ENCODE peak calls at places on chromosomes 2 and 18, in eight cellular contexts. Y, R, M, N, G, T, V and K are unnamed samples. For H3K4me1, the result is how much of the 10 kb centered on the place peaks cover.

GRCh38 chr18:46471809-46472498 is 185.1 kb downstream of the LOXHD1 start:
- DNase-seq in N (no peak), T (no peak), R (no peak), Y (no peak), V (no peak), M (no peak), G (no peak), K (no peak)

GRCh38 chr2:11203480-11203879 is 48.2 kb downstream of the SLC66A3 start:
- DNase-seq in R (no peak), M (no peak), V (no peak), N (peak), Y (no peak), G (no peak), T (no peak), K (no peak)

GRCh38 chr2:667332-668000 is 9.7 kb downstream of the TMEM18 start:
- DNase-seq in G (no peak), N (peak), Y (peak), M (no peak), T (no peak), V (no peak), R (no peak), K (no peak)

GRCh38 chr18:3782901-3783300 is 332.9 kb downstream of the TGIF1 start:
- DNase-seq in Y (no peak), T (no peak), V (no peak), N (peak), R (no peak), G (no peak), M (no peak), K (no peak)

GRCh38 chr18:32930695-32931301 is 158.0 kb upstream of the KLHL14 start:
- DNase-seq in R (no peak), V (no peak), T (no peak), M (no peak), N (peak), G (no peak), Y (peak), K (no peak)

GRCh38 chr2:68203587-68203986 is 45.9 kb downstream of the PNO1 start:
- DNase-seq in Y (no peak), T (no peak), G (no peak), N (no peak), R (no peak), M (no peak), V (no peak), K (no peak)

GRCh38 chr2:181198188-181198864 is 217.9 kb downstream of the UBE2E3 start:
- DNase-seq in R (no peak), N (no peak), Y (no peak), G (no peak), T (no peak), M (no peak), V (no peak), K (no peak)

GRCh38 chr2:75276093-75277055 is 77.1 kb upstream of the TACR1 start:
- DNase-seq in Y (no peak), M (no peak), T (no peak), R (no peak), V (no peak), N (peak), G (no peak), K (no peak)

GRCh38 chr2:133788391-133788790 is 220.1 kb upstream of the NCKAP5 start:
- DNase-seq in V (no peak), G (no peak), R (no peak), N (peak), T (no peak), M (no peak), Y (no peak), K (no peak)

GRCh38 chr2:70861774-70862644 is 26.4 kb upstream of the CD207 start:
- DNase-seq in T (no peak), R (peak), V (peak), Y (peak), G (peak), N (peak), M (peak), K (peak)

GRCh38 chr2:112834379-112835014 is 2.1 kb downstream of the IL1B start:
- DNase-seq in Y (no peak), R (peak), T (no peak), M (no peak), N (no peak), G (peak), V (no peak), K (no peak)

GRCh38 chr2:45168731-45169338 is 159.6 kb upstream of the SIX2 start:
- DNase-seq in R (peak), N (no peak), M (no peak), G (no peak), V (no peak), Y (no peak), T (no peak), K (no peak)

GRCh38 chr2:128313076-128313836 is 5.4 kb downstream of the HS6ST1 start:
- DNase-seq in Y (peak), V (peak), G (peak), R (peak), N (peak), M (no peak), T (no peak), K (no peak)

GRCh38 chr2:219451626-219452360 is 17.1 kb downstream of the SPEG start:
- DNase-seq in V (no peak), M (peak), Y (no peak), T (no peak), R (no peak), N (peak), G (no peak), K (no peak)

GRCh38 chr2:164696634-164697033 is 75.4 kb upstream of the GRB14 start:
- DNase-seq in V (no peak), T (no peak), Y (no peak), N (no peak), M (no peak), G (no peak), R (no peak), K (no peak)

GRCh38 chr2:128625421-128625820 is 306.8 kb upstream of the HS6ST1 start:
- DNase-seq in N (no peak), R (no peak), V (no peak), T (no peak), M (no peak), Y (no peak), G (no peak), K (no peak)

GRCh38 chr2:201779996-201780673 is 598 bp downstream of the ALS2 start:
- DNase-seq in G (no peak), Y (no peak), N (no peak), T (no peak), V (no peak), M (no peak), R (no peak), K (peak)

GRCh38 chr2:128451636-128452411 is 133.2 kb upstream of the HS6ST1 start:
- DNase-seq in T (no peak), R (no peak), Y (no peak), N (no peak), G (peak), V (no peak), M (no peak), K (no peak)

GRCh38 chr2:48175254-48175653 is 269.0 kb upstream of the FBXO11 start:
- DNase-seq in Y (no peak), T (no peak), M (no peak), N (peak), G (no peak), R (no peak), V (no peak), K (no peak)

GRCh38 chr2:85584354-85584856 is at the start of gene VAMP5:
- DNase-seq in M (peak), R (peak), V (no peak), T (no peak), N (no peak), G (peak), Y (no peak), K (no peak)

GRCh38 chr2:42545714-42546390 is 22.6 kb upstream of the MTA3 start:
- DNase-seq in Y (no peak), R (no peak), N (no peak), M (no peak), V (no peak), G (no peak), T (no peak), K (no peak)

GRCh38 chr2:15159751-15160177 is 401.4 kb downstream of the NBAS start:
- DNase-seq in R (no peak), Y (peak), M (no peak), N (peak), G (no peak), T (no peak), V (no peak), K (no peak)

GRCh38 chr2:234098675-234099195 is 48.2 kb downstream of the SPP2 start:
- DNase-seq in G (no peak), T (no peak), R (no peak), Y (no peak), N (no peak), M (no peak), V (no peak), K (no peak)

GRCh38 chr2:183493060-183493459 is 368.8 kb downstream of the NUP35 start:
- DNase-seq in R (no peak), T (no peak), M (no peak), N (no peak), V (no peak), G (no peak), Y (no peak), K (no peak)

GRCh38 chr2:75294362-75294761 is 95.0 kb upstream of the TACR1 start:
- DNase-seq in R (no peak), T (no peak), G (no peak), M (no peak), V (no peak), Y (no peak), N (no peak), K (no peak)

GRCh38 chr2:202377308-202377736 is 1.2 kb downstream of the BMPR2 start:
- DNase-seq in R (peak), G (peak), V (no peak), M (peak), N (peak), Y (no peak), T (no peak), K (peak)

GRCh38 chr2:42314892-42315468 is 46.0 kb downstream of the COX7A2L start:
- DNase-seq in Y (no peak), G (no peak), T (no peak), V (no peak), N (peak), R (no peak), M (no peak), K (no peak)

GRCh38 chr2:239308696-239309397 is 92.0 kb downstream of the HDAC4 start:
- DNase-seq in G (peak), Y (no peak), M (peak), V (no peak), N (peak), T (no peak), R (peak), K (peak)

GRCh38 chr2:111160758-111161157 is 40.0 kb downstream of the BCL2L11 start:
- DNase-seq in V (no peak), Y (no peak), R (no peak), M (no peak), T (no peak), G (no peak), N (peak), K (no peak)

GRCh38 chr2:109521751-109522374 is 91.9 kb downstream of the SEPTIN10 start:
- DNase-seq in Y (no peak), T (no peak), N (no peak), M (no peak), G (no peak), R (no peak), V (no peak), K (no peak)

GRCh38 chr2:219495531-219496122 is 3.1 kb upstream of the GMPPA start:
- DNase-seq in Y (peak), N (peak), R (peak), V (no peak), G (peak), T (no peak), M (peak), K (no peak)

GRCh38 chr18:61546598-61546997 is 213.4 kb downstream of the CDH20 start:
- DNase-seq in G (no peak), Y (no peak), T (no peak), V (no peak), M (no peak), N (peak), R (no peak), K (no peak)

GRCh38 chr2:232239956-232240681 is 138.4 kb upstream of the ALPP start:
- DNase-seq in T (no peak), Y (no peak), G (no peak), R (no peak), N (peak), V (no peak), M (no peak), K (no peak)

GRCh38 chr2:160324161-160324768 is 124.2 kb upstream of the ITGB6 start:
- DNase-seq in R (peak), G (peak), N (peak), M (peak), Y (peak), T (no peak), V (no peak), K (peak)

GRCh38 chr18:40866013-40866644 is 1088.9 kb upstream of the PIK3C3 start:
- DNase-seq in R (no peak), T (no peak), N (no peak), G (no peak), Y (no peak), M (no peak), V (no peak), K (no peak)
- TF ChIP-seq POLR2A in R (no peak), T (no peak), N (no peak), G (no peak), Y (no peak), M (no peak), V (no peak), K (no peak)

GRCh38 chr2:178908810-178909209 is 101.6 kb upstream of the TTN start:
- DNase-seq in T (no peak), R (no peak), M (no peak), G (no peak), Y (no peak), V (no peak), N (no peak), K (no peak)
- H3K4me1 ChIP-seq in T (under half), R (under half), M (under half), G (under half), Y (under half), V (under half), N (under half), K (under half)

GRCh38 chr18:59139291-59139614 is 431 bp upstream of the SEC11C start:
- DNase-seq in M (peak), T (peak), V (peak), G (peak), R (peak), N (peak), Y (peak), K (peak)

GRCh38 chr18:59141294-59142068 is 1.8 kb downstream of the SEC11C start:
- DNase-seq in M (no peak), V (no peak), G (no peak), R (no peak), Y (no peak), T (no peak), N (no peak), K (no peak)

GRCh38 chr18:59142274-59142673 is 2.6 kb downstream of the SEC11C start:
- DNase-seq in G (no peak), N (no peak), V (no peak), M (no peak), Y (no peak), R (no peak), T (no peak), K (no peak)

GRCh38 chr18:59140287-59140885 is 702 bp downstream of the SEC11C start:
- DNase-seq in N (peak), G (peak), M (no peak), V (peak), T (no peak), R (peak), Y (peak), K (no peak)

DNA sequence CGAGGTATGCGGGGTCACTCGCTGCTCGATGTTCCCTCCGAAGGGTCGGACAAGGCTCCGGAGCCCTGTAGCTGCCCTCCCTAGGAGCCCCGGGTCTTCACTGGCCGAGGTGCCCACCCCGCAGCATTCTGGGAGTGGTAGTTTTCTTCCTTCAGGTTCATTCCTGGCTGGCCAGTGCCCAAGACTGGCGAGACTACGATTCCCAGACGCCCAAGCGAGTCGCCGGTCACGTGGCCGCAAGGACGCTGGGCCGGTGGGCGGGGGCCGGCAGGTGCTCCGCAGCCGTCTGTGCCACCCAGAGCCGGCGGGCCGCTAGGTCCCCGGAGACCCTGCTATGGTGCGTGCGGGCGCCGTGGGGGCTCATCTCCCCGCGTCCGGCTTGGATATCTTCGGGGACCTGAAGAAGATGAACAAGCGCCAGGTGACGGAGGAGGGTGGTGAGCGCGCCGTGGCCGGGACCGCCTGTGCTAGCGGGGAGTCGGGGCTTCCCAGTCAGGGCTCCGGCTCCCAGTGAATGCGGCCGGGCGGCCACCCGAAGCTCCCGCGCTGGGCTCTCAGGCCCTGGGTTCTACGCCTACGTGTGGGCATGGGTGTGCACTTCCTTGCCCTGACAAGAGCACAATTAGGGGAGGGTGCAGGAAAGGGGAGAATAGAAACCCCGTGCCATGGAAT is at the start of gene SEC11C:
- DNase-seq in V (peak), N (peak), Y (peak), R (peak), G (peak), T (peak), M (peak), K (peak)
- TF ChIP-seq POLR2A in V (no peak), N (no peak), Y (peak), R (peak), G (no peak), T (no peak), M (no peak), K (peak)

DNA sequence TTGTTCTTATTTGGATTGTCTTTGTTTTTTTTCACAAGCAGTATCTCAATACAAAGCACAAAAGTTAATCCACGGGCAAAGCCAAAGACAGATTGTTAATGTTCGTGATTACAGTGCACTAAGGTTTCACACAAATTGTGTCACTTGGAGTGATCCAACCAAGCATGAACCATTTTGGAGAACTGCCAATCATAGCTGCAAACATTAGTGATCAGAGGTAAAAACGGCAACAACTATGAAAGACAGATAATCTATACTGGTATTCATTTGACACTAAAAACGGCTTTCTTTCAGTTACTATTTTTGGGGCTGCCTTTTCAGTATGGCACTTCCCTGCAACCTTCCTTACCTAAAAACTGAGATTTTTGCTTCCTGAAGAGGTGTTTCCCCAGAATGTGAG is 213.1 kb upstream of the GULP1 start:
- DNase-seq in T (no peak), N (no peak), R (no peak), M (no peak), Y (no peak), V (no peak), G (no peak), K (no peak)
- H3K4me1 ChIP-seq in T (under half), N (under half), R (under half), M (under half), Y (under half), V (under half), G (under half), K (under half)

GRCh38 chr2:205752924-205753323 is 70.6 kb downstream of the NRP2 start:
- DNase-seq in N (no peak), Y (no peak), G (no peak), M (no peak), T (no peak), R (no peak), V (no peak), K (no peak)

GRCh38 chr2:205752421-205752820 is 70.1 kb downstream of the NRP2 start:
- DNase-seq in N (no peak), R (no peak), G (no peak), Y (no peak), M (no peak), T (no peak), V (no peak), K (no peak)

GRCh38 chr2:205755923-205756322 is 73.6 kb downstream of the NRP2 start:
- DNase-seq in R (no peak), N (peak), M (no peak), Y (no peak), T (no peak), G (no peak), V (no peak), K (no peak)

GRCh38 chr2:205754924-205755321 is 72.6 kb downstream of the NRP2 start:
- DNase-seq in R (no peak), V (no peak), M (no peak), N (peak), G (no peak), T (no peak), Y (peak), K (no peak)

DNA sequence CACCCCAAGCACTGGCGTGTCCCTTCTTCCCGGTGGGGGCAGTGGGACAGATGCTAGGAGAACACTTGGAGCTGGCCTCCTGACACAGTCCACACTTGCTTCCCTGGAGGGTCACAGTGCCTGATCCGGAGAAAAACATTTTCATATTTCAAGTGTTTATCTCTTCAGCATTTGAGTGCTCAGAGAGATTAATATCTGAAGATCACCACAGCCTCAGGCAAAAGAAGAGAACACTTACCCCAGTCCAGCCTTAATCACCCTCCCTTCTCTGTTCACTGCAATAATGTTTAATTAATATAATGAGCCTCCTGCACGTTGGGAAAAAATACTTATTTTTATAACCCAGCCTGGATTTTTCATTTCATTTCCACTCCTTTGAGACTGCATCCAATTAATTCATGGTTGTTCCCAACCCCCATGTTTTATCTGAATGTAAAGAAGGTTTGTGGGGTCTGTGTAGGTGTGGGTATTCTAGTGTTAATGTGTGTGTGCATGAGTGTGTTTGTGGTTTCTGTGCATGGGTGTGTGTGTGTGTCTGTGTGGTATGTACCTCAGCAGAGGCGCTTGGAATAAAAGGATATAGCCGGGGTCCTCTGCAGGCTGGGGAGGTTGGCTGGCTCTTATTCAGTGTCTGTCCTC is 72.1 kb downstream of the NRP2 start:
- DNase-seq in G (no peak), Y (no peak), N (no peak), M (no peak), V (no peak), R (no peak), T (no peak), K (no peak)
- TF ChIP-seq POLR2A in G (no peak), Y (no peak), N (no peak), M (no peak), V (no peak), R (no peak), T (no peak), K (no peak)

GRCh38 chr2:135994281-135994680 is 8.9 kb upstream of the DARS1 start:
- DNase-seq in M (no peak), T (no peak), R (no peak), V (no peak), N (no peak), G (no peak), Y (no peak), K (no peak)

GRCh38 chr2:135998842-135999241 is 13.4 kb upstream of the DARS1 start:
- DNase-seq in T (no peak), R (no peak), N (no peak), V (no peak), Y (no peak), M (no peak), G (no peak), K (no peak)

GRCh38 chr2:135997380-135997779 is 12.0 kb upstream of the DARS1 start:
- DNase-seq in M (no peak), N (no peak), Y (no peak), T (no peak), V (no peak), R (no peak), G (no peak), K (no peak)

GRCh38 chr2:135993421-135993820 is 8.0 kb upstream of the DARS1 start:
- DNase-seq in R (no peak), T (no peak), N (no peak), V (no peak), G (no peak), Y (no peak), M (no peak), K (no peak)

GRCh38 chr2:135996304-135996703 is 10.9 kb upstream of the DARS1 start:
- DNase-seq in M (no peak), R (no peak), N (no peak), V (no peak), T (no peak), G (no peak), Y (no peak), K (no peak)
- H3K4me1 ChIP-seq in M (under half), R (under half), N (under half), V (under half), T (under half), G (under half), Y (under half), K (under half)

GRCh38 chr18:21680148-21680547 is 24.4 kb downstream of the ABHD3 start:
- DNase-seq in T (no peak), M (no peak), G (no peak), V (no peak), Y (no peak), R (no peak), N (no peak), K (no peak)
- TF ChIP-seq POLR2A in T (no peak), M (no peak), G (no peak), V (no peak), Y (no peak), R (no peak), N (no peak), K (no peak)

GRCh38 chr18:77103991-77104521 is 28.5 kb downstream of the MBP start:
- DNase-seq in M (no peak), V (no peak), Y (no peak), G (no peak), T (no peak), R (no peak), N (no peak), K (no peak)
- H3K4me1 ChIP-seq in M (under half), V (under half), Y (under half), G (half or more), T (half or more), R (under half), N (under half), K (half or more)